ENCODE peak calls at places on chromosome 6, in six cellular contexts. M is PC-9, B is mammary epithelial cell, L is stomach, J is esophagus muscularis mucosa, G is sigmoid colon. X is an unnamed sample. For H3K4me1, the result is how much of the 10 kb centered on the place peaks cover.

GRCh38 chr6:97705568-97705967 is 422.6 kb upstream of the MMS22L start:
- DNase-seq in M (no peak), B (no peak), L (no peak), J (no peak), G (no peak), X (no peak)

GRCh38 chr6:93416575-93417420 is 2.6 kb downstream of the EPHA7 start:
- DNase-seq in M (no peak), B (peak), L (no peak), J (no peak), G (peak), X (peak)

GRCh38 chr6:121548146-121548545 is 112.7 kb downstream of the GJA1 start:
- DNase-seq in M (no peak), B (no peak), L (no peak), J (no peak), G (no peak), X (no peak)

GRCh38 chr6:96784650-96785049 is 52.6 kb downstream of the GPR63 start:
- DNase-seq in M (no peak), B (no peak), L (no peak), J (no peak), G (no peak), X (no peak)

GRCh38 chr6:38034269-38034914 is 214.9 kb downstream of the ZFAND3 start:
- DNase-seq in M (no peak), B (no peak), L (no peak), J (no peak), G (no peak), X (no peak)

GRCh38 chr6:43842231-43842794 is 72.3 kb downstream of the VEGFA start:
- DNase-seq in M (no peak), B (no peak), L (no peak), J (no peak), G (no peak), X (no peak)

GRCh38 chr6:167974644-167975344 is 22.7 kb upstream of the KIF25 start:
- DNase-seq in M (no peak), B (no peak), L (no peak), J (no peak), G (no peak), X (no peak)

GRCh38 chr6:90286884-90287488 is 9.7 kb downstream of the BACH2 start:
- DNase-seq in M (peak), B (peak), L (peak), J (no peak), G (no peak), X (no peak)

GRCh38 chr6:122730775-122731386 is 48.6 kb upstream of the FABP7 start:
- DNase-seq in M (no peak), B (peak), L (no peak), J (no peak), G (no peak), X (no peak)

GRCh38 chr6:76881414-76881813 is 581.9 kb downstream of the HTR1B start:
- DNase-seq in M (no peak), B (no peak), L (no peak), J (no peak), G (no peak), X (no peak)

GRCh38 chr6:81894286-81894685 is 141.8 kb upstream of the TENT5A start:
- DNase-seq in M (no peak), B (no peak), L (no peak), J (no peak), G (no peak), X (no peak)

GRCh38 chr6:107132330-107132954 is 17.1 kb upstream of the BEND3 start:
- DNase-seq in M (peak), B (no peak), L (no peak), J (no peak), G (no peak), X (no peak)

GRCh38 chr6:113995632-113996031 is 24.7 kb upstream of the HDAC2 start:
- DNase-seq in M (peak), B (peak), L (no peak), J (no peak), G (peak), X (peak)

GRCh38 chr6:133964052-133964451 is 11.0 kb downstream of the TBPL1 start:
- DNase-seq in M (no peak), B (peak), L (no peak), J (no peak), G (no peak), X (no peak)

GRCh38 chr6:101477436-101477835 is 83.9 kb downstream of the GRIK2 start:
- DNase-seq in M (no peak), B (no peak), L (no peak), J (no peak), G (no peak), X (no peak)

GRCh38 chr6:90502866-90503407 is 83.9 kb downstream of the MAP3K7 start:
- DNase-seq in M (no peak), B (no peak), L (no peak), J (no peak), G (no peak), X (no peak)

GRCh38 chr6:125944434-125944816 is 12.1 kb upstream of the HINT3 start:
- DNase-seq in M (peak), B (peak), L (peak), J (no peak), G (peak), X (peak)

GRCh38 chr6:7145269-7146078 is 37.7 kb downstream of the RREB1 start:
- DNase-seq in M (peak), B (peak), L (peak), J (no peak), G (no peak), X (no peak)

GRCh38 chr6:27890351-27891299 is 21.6 kb downstream of the OR2B2 start:
- DNase-seq in M (peak), B (peak), L (peak), J (no peak), G (no peak), X (no peak)

GRCh38 chr6:34202329-34203201 is 34.1 kb upstream of the HMGA1 start:
- DNase-seq in M (no peak), B (no peak), L (no peak), J (no peak), G (no peak), X (no peak)

GRCh38 chr6:130944486-130944885 is 117.3 kb downstream of the SMLR1 start:
- DNase-seq in M (no peak), B (no peak), L (no peak), J (no peak), G (no peak), X (no peak)

GRCh38 chr6:135568366-135568765 is 70.8 kb upstream of the AHI1 start:
- DNase-seq in M (no peak), B (no peak), L (peak), J (no peak), G (no peak), X (no peak)

GRCh38 chr6:28488916-28489365 is 26.7 kb downstream of the GPX6 start:
- DNase-seq in M (peak), B (peak), L (no peak), J (no peak), G (no peak), X (no peak)

GRCh38 chr6:135280375-135281136 is 99.4 kb downstream of the MYB start:
- DNase-seq in M (no peak), B (no peak), L (no peak), J (no peak), G (no peak), X (no peak)

GRCh38 chr6:12585497-12585958 is 131.0 kb upstream of the PHACTR1 start:
- DNase-seq in M (no peak), B (no peak), L (peak), J (no peak), G (no peak), X (no peak)

GRCh38 chr6:43899830-43900229 is 129.8 kb downstream of the VEGFA start:
- DNase-seq in M (no peak), B (no peak), L (no peak), J (no peak), G (no peak), X (no peak)

DNA sequence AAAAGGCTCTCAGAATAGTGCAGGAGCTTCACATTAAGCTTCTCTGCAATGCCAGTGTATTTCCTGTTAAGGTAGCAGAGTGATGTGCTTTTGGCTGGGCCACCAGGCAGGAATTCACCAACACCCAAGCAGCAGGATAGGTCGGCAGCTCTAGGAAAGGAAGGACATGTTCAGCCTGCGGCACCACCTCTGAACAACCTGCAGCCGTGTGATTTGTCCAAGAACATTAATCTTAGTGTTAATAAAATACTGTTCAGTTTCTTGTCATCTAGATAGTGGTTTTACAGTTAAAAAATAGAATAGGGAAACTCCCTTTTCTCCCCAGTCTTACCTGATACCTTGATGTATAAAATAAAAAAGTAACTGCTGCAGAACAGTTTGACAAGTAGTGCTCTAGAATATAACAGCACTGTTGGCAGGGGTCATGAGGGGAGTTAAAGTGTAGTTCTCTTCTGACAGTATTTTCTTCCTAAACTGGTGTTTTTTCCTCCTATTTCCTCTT is 18.8 kb downstream of the ZNF292 start:
- DNase-seq in M (no peak), B (peak), L (no peak), J (no peak), G (no peak), X (no peak)
- H3K4me3 ChIP-seq in M (no peak), B (no peak), L (no peak), J (no peak), G (no peak), X (no peak)

GRCh38 chr6:132368916-132369481 is 32.3 kb downstream of the MOXD1 start:
- DNase-seq in M (no peak), B (no peak), L (no peak), J (no peak), G (no peak), X (no peak)

GRCh38 chr6:132364675-132365074 is 36.6 kb downstream of the MOXD1 start:
- DNase-seq in M (no peak), B (no peak), L (no peak), J (no peak), G (no peak), X (no peak)

GRCh38 chr6:132364249-132364648 is 37.0 kb downstream of the MOXD1 start:
- DNase-seq in M (no peak), B (no peak), L (no peak), J (no peak), G (no peak), X (no peak)

GRCh38 chr6:132362318-132363185 is 38.7 kb downstream of the MOXD1 start:
- DNase-seq in M (no peak), B (no peak), L (no peak), J (no peak), G (no peak), X (no peak)

DNA sequence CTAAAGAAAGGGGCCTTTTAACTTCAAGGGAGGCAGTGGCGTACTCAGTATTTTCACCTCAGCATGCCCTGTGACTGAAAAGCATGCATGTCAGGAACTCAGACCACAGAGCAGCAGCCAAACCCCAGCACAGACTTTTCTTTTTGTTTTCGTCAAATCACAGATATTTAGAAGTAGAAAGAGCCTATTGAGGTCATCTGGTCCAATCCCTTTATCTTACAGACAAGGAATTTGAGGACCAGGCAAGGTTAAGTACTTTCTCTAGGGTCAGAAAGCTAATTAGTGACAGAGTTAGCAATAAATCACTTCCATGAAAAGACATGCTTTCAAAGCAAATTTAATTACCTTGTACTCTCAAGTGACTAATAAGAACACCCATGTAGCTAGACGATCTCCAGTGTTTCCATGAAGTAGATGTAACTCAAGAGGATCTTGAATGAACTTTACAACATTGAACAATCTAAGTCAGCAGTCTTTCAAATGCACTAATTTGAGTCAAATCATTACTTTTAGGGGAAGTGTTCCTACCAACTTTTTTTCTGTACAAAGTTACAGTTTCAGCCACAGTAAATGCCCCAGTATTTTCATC is 35.9 kb downstream of the MOXD1 start:
- DNase-seq in M (no peak), B (no peak), L (no peak), J (no peak), G (peak), X (no peak)
- H3K4me1 ChIP-seq in M (under half), B (under half), L (under half), J (under half), G (under half), X (under half)

DNA sequence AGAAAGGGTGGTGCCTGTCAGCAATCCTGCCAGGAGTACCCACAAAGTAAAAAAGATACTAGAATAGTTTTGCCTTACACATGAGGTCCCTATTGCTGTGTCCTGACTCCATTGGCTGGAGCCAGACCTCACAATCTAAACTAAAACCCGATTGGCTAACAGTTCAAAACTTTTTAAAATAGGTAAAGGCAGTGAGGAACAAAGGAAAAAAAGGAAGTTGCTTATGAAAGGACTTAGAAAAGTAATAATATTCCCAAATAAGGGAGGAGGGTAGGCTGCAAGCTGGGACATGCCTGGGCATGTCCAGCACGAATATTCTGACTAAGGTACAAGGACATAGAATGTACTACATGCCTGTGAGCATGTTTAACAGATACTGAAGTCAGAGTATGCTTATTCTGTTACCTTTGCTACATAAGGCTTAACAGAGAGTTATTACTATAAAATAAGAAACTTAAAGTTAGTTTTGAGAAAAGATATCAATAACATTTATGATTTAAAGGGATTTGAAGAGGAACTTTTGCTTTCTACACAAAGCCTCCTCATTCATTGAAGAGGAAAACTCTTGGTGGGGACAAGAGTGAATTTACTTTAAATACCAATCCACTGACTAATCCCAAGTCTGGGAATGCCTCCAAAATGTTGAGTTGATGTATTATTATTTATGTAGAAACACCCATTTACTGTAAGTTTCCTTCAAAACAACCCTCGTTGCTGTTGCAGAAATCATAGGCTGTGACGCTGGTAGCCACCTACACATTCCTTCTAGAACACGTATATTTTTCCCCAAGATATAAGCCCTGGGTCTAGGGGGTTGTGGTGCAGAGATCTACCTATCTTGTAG is 8.2 kb upstream of the MTHFD1L start:
- DNase-seq in M (peak), B (peak), L (no peak), J (no peak), G (no peak), X (no peak)
- H3K27ac ChIP-seq in M (peak), B (peak), L (peak), J (peak), G (peak), X (peak)

DNA sequence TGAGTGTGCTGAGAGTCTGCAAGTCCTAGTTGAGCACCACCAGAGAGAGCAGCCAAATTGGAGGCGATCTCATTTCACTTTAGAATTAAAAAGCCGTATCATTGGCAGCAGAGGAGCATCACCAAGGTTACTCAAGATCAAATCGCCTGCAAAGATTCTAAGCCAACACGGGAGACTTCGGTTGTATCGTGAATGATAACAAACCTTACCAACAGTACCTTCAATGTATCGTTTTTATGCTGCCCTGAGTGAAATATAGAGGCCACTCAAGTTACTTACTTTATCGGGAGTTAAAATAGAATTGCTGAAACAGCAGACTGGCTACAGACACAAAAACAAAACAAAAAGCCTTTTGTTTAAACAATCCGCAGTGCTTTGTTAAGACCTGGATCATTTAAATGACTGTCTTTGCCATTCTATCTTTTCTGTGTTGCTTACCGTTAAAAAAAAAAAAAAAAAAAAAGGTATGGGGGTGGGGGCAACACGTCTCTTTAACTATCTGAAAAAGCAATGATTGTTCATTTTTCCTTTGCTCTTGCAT is 14.2 kb downstream of the NHSL1 start:
- DNase-seq in M (no peak), B (no peak), L (no peak), J (no peak), G (no peak), X (no peak)
- H3K4me3 ChIP-seq in M (no peak), B (peak), L (peak), J (peak), G (peak), X (no peak)

GRCh38 chr6:129454482-129454881 is 255.5 kb downstream of the ARHGAP18 start:
- DNase-seq in M (no peak), B (no peak), L (no peak), J (no peak), G (no peak), X (no peak)

DNA sequence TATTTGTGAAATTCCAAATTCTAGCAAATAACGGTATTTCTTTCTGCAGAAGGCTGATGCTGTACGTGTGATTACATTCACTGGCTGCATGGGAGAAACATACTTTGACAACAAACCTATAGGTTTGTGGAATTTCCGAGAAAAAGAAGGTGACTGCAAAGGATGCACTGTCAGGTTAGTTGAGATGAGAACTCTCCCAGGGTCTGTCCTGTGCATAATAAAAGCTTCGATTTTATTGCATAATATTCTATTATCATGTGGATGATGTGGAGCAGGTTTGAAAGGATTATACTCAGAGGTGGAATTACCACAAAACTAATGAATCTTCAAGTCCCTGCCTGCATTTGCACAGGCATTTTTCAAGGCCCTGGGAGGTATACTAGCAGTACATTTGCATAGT is 249.8 kb downstream of the ARHGAP18 start:
- DNase-seq in M (no peak), B (no peak), L (no peak), J (no peak), G (no peak), X (no peak)
- H3K4me1 ChIP-seq in M (under half), B (under half), L (under half), J (under half), G (under half), X (under half)

DNA sequence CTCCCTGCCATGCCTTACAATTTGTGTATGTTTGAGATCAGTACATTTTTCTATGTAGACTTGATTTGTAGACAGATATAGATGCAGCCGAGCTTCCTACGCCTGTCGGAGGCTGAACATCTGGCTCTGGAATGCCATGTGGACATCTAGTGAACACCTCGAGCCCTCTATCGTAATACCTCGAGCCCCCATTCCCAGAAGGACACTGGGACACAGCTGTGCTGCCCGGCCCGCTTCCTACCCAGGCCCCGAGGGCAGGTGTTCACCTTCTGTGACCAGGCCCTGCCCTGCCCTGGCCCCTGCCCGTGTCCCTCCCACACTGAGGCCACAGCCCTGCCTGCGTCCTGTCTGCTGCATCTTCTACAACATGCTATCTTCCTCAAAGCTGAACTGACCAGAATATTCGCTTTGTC is 12.9 kb downstream of the RPS6KA2 start:
- DNase-seq in M (no peak), B (no peak), L (no peak), J (no peak), G (no peak), X (no peak)
- H3K27ac ChIP-seq in M (no peak), B (no peak), L (peak), J (peak), G (no peak), X (no peak)

GRCh38 chr6:128694303-128695009 is 174.1 kb upstream of the PTPRK start:
- DNase-seq in M (no peak), B (no peak), L (no peak), J (no peak), G (no peak), X (no peak)
- H3K4me3 ChIP-seq in M (no peak), B (no peak), L (no peak), J (no peak), G (no peak), X (no peak)

GRCh38 chr6:162900503-162900902 is 172.7 kb downstream of the PACRG start:
- DNase-seq in M (no peak), B (no peak), L (no peak), J (no peak), G (no peak), X (no peak)

GRCh38 chr6:162899148-162899547 is 171.4 kb downstream of the PACRG start:
- DNase-seq in M (no peak), B (no peak), L (no peak), J (no peak), G (no peak), X (no peak)

DNA sequence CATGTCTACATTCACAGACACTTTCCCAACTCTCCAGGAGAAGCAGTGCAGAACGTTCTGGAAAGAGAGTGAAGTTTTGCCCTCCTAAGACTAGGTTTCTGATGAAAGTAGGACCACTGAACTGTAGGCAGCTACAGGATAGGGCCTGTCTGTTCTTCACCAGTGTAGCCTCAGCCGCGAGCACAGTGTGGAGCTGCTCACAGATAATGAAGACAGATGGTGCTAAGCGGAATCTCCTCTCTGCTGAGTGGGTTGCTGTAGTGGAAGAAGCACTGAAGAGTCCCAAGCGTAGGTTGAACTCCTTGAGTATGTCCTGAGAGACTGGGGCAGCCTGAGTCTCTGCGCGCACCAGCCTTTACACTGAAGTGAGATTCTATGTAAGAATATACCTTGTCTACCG is 170.2 kb downstream of the PACRG start:
- DNase-seq in M (no peak), B (no peak), L (no peak), J (no peak), G (no peak), X (no peak)
- H3K4me1 ChIP-seq in M (under half), B (under half), L (under half), J (under half), G (under half), X (under half)